ENCODE peak calls at places on chromosomes 5 and 9, in four cellular contexts. H is CD4-positive, alpha-beta memory T cell; X is trophoblast cell; C is right atrium auricular region. R is an unnamed sample.

GRCh38 chr5:27130587-27130986 is 92.2 kb upstream of the CDH9 start:
- DNase-seq in C (no peak), H (no peak), X (no peak), R (no peak)

GRCh38 chr5:10310073-10310779 is 2.5 kb upstream of the CMBL start:
- DNase-seq in H (no peak), C (no peak), X (peak), R (no peak)

GRCh38 chr5:131720714-131721113 is 76.1 kb downstream of the FNIP1 start:
- DNase-seq in X (no peak), H (no peak), C (no peak), R (no peak)

GRCh38 chr5:139708877-139709586 is 60.9 kb downstream of the CXXC5 start:
- DNase-seq in X (peak), H (no peak), C (no peak), R (peak)

GRCh38 chr5:127878174-127878750 is 175.1 kb downstream of the CCDC192 start:
- DNase-seq in C (no peak), H (no peak), X (peak), R (no peak)

GRCh38 chr9:68750786-68751185 is 45.7 kb downstream of the PIP5K1B start:
- DNase-seq in X (peak), C (no peak), H (no peak), R (no peak)

GRCh38 chr5:80165430-80165829 is 90.4 kb downstream of the SERINC5 start:
- DNase-seq in H (no peak), C (no peak), X (no peak), R (no peak)

GRCh38 chr5:169263591-169263990 is 37.3 kb downstream of the SLIT3 start:
- DNase-seq in H (no peak), C (no peak), X (no peak), R (no peak)

GRCh38 chr9:34562136-34562745 is 27.3 kb downstream of the CNTFR start:
- DNase-seq in X (no peak), C (no peak), H (no peak), R (no peak)

GRCh38 chr5:178325311-178326053 is 92.9 kb upstream of the PHYKPL start:
- DNase-seq in H (no peak), C (no peak), X (no peak), R (no peak)

GRCh38 chr9:70601000-70601929 is 186.8 kb upstream of the KLF9 start:
- DNase-seq in H (no peak), C (peak), X (no peak), R (peak)

GRCh38 chr5:31809037-31809910 is 170.3 kb downstream of the PDZD2 start:
- DNase-seq in C (peak), H (no peak), X (peak), R (no peak)

GRCh38 chr9:69919461-69920061 is 98.9 kb downstream of the CFAP95 start:
- DNase-seq in C (no peak), H (no peak), X (peak), R (no peak)

GRCh38 chr5:171749365-171749764 is 36.3 kb upstream of the SMIM23 start:
- DNase-seq in H (no peak), C (no peak), X (no peak), R (no peak)

GRCh38 chr9:15115041-15115440 is 192.0 kb downstream of the TTC39B start:
- DNase-seq in C (no peak), X (no peak), H (no peak), R (no peak)

GRCh38 chr5:105563842-105564241 is 2001.3 kb upstream of the NUDT12 start:
- DNase-seq in H (no peak), C (no peak), X (no peak), R (no peak)

GRCh38 chr9:85213650-85214607 is 527.8 kb downstream of the AGTPBP1 start:
- DNase-seq in H (no peak), C (no peak), X (no peak), R (no peak)

GRCh38 chr5:1497795-1498622 is 25.8 kb downstream of the LPCAT1 start:
- DNase-seq in X (no peak), C (no peak), H (no peak), R (no peak)

GRCh38 chr5:133366438-133366837 is 245.9 kb downstream of the FSTL4 start:
- DNase-seq in X (no peak), C (peak), H (no peak), R (no peak)

GRCh38 chr5:153551537-153552079 is 61.1 kb downstream of the GRIA1 start:
- DNase-seq in X (no peak), C (no peak), H (no peak), R (no peak)

GRCh38 chr5:137792291-137792690 is 38.1 kb upstream of the HNRNPA0 start:
- DNase-seq in X (no peak), C (no peak), H (no peak), R (no peak)

GRCh38 chr5:76379316-76379715 is 23.8 kb upstream of the IQGAP2 start:
- DNase-seq in H (no peak), C (no peak), X (no peak), R (no peak)

GRCh38 chr5:65873181-65873580 is 53.2 kb upstream of the ERBIN start:
- DNase-seq in H (no peak), C (no peak), X (no peak), R (no peak)

GRCh38 chr9:26313108-26313507 is 579.5 kb downstream of the CAAP1 start:
- DNase-seq in H (no peak), X (no peak), C (no peak), R (no peak)

GRCh38 chr9:20220286-20220685 is 402.0 kb downstream of the MLLT3 start:
- DNase-seq in X (no peak), C (no peak), H (no peak), R (no peak)

GRCh38 chr5:135008981-135009735 is 24.9 kb downstream of the PITX1 start:
- DNase-seq in X (peak), H (no peak), C (no peak), R (peak)

GRCh38 chr5:101024299-101024698 is 121.2 kb upstream of the ST8SIA4 start:
- DNase-seq in C (no peak), H (no peak), X (no peak), R (no peak)

GRCh38 chr5:133708451-133708850 is 96.1 kb upstream of the FSTL4 start:
- DNase-seq in X (no peak), C (no peak), H (no peak), R (no peak)

GRCh38 chr5:10866913-10867312 is 105.9 kb upstream of the DAP start:
- DNase-seq in X (no peak), C (no peak), H (no peak), R (no peak)

GRCh38 chr5:35151151-35151920 is 79.0 kb downstream of the PRLR start:
- DNase-seq in H (no peak), X (no peak), C (no peak), R (no peak)

GRCh38 chr5:170752257-170753215 is 31.0 kb upstream of the GABRP start:
- DNase-seq in X (no peak), H (no peak), C (no peak), R (no peak)

GRCh38 chr9:118522093-118523028 is 818.2 kb downstream of the TLR4 start:
- DNase-seq in C (no peak), H (no peak), X (peak), R (no peak)

GRCh38 chr9:105333076-105333475 is 88.6 kb downstream of the SLC44A1 start:
- DNase-seq in X (no peak), C (no peak), H (no peak), R (no peak)

GRCh38 chr9:126347911-126348760 is 21.5 kb downstream of the MVB12B start:
- DNase-seq in X (peak), C (no peak), H (no peak), R (no peak)
- H3K27ac ChIP-seq in X (peak), C (peak), H (no peak), R (no peak)

GRCh38 chr5:61450880-61451279 is 118.8 kb downstream of the ZSWIM6 start:
- DNase-seq in X (no peak), H (no peak), C (no peak), R (no peak)

GRCh38 chr5:61455179-61456006 is 123.3 kb downstream of the ZSWIM6 start:
- DNase-seq in C (no peak), X (no peak), H (no peak), R (no peak)

GRCh38 chr5:61449756-61450155 is 117.7 kb downstream of the ZSWIM6 start:
- DNase-seq in X (no peak), H (no peak), C (no peak), R (no peak)

GRCh38 chr5:61447780-61448495 is 115.9 kb downstream of the ZSWIM6 start:
- DNase-seq in X (no peak), H (no peak), C (no peak), R (no peak)

GRCh38 chr5:61450170-61450815 is 118.2 kb downstream of the ZSWIM6 start:
- DNase-seq in X (peak), C (no peak), H (no peak), R (no peak)
- H3K27ac ChIP-seq in X (no peak), C (peak), H (no peak), R (peak)

DNA sequence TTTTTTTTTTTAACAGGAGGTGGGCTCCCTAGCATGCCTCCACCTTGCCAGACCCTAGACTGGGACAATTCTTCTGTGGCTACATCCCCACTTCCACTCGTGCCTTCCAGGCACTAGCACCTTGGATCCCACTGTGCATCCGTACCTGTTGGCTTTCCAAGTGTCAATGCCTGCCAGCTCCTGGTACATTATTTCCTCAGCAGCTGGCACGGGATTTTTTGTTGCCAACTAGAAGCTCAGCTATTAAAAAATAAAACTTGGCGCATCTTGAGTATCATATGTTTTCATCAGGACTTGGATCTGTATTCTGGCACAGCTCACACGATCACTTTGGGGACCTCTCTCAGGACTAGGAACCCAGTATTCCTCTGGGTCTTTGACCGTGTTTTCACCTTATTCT is 14.6 kb downstream of the CAMK4 start:
- DNase-seq in C (no peak), H (no peak), X (no peak), R (no peak)
- H3K27ac ChIP-seq in C (no peak), H (peak), X (no peak), R (no peak)

GRCh38 chr9:113580041-113580953 is 116.8 kb downstream of the RGS3 start:
- DNase-seq in C (peak), H (peak), X (no peak), R (peak)

GRCh38 chr9:113583511-113584470 is 120.3 kb downstream of the RGS3 start:
- DNase-seq in H (no peak), X (no peak), C (no peak), R (no peak)

GRCh38 chr9:113580954-113581311 is 117.4 kb downstream of the RGS3 start:
- DNase-seq in C (no peak), X (no peak), H (no peak), R (no peak)

GRCh38 chr9:113582698-113583200 is 119.2 kb downstream of the RGS3 start:
- DNase-seq in C (no peak), H (no peak), X (peak), R (no peak)

DNA sequence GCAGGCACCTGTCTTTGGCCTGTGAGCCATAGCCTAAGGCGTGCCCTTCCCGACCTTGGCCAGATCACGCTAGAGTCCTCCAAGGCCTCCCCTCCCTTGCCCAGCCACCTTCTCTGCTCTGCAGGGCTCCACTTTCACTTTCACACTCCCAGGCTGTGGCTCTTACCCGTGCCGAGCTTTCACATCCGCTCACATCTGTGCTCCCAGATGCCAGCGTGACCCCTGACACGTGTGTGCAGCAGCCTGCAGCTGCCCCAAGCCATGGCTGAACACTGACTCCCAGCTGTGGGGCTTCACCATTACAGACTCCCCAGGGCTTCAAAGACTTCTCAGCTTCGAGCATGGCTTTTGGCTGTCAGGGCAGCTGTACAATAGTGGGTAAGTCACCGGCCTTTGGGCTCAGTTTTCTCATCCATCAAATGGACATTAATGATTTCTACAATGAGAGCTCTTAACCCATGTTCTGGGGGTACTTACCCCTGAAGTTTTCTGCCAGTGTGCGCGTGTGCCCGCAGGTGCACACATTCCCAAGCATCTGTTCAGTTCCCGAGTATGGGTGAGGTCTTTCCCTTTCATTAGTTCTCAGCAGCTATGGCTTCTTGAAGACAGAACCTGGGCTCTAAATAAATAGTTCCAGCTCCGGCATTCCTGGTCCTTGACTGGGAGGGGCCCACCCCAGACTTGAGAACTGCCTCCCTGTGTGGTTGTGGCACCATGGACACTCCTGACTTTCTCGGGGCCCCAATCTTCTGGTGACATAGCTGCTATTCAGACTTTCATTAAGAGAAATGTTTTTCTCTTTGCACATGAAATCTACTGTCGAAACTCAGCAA is 118.6 kb downstream of the RGS3 start:
- DNase-seq in C (peak), X (peak), H (peak), R (peak)
- H3K27ac ChIP-seq in C (peak), X (no peak), H (peak), R (peak)

GRCh38 chr5:90613450-90613849 is 54.9 kb downstream of the ADGRV1 start:
- DNase-seq in C (no peak), X (no peak), H (no peak), R (no peak)

GRCh38 chr5:90615355-90615754 is 56.8 kb downstream of the ADGRV1 start:
- DNase-seq in X (no peak), H (no peak), C (no peak), R (no peak)

GRCh38 chr5:90613918-90614504 is 55.4 kb downstream of the ADGRV1 start:
- DNase-seq in H (no peak), C (no peak), X (no peak), R (no peak)

GRCh38 chr5:90612930-90613329 is 54.3 kb downstream of the ADGRV1 start:
- DNase-seq in C (no peak), H (no peak), X (no peak), R (no peak)
- H3K27ac ChIP-seq in C (no peak), H (no peak), X (no peak), R (no peak)

GRCh38 chr5:113047733-113048652 is 71.4 kb downstream of the DCP2 start:
- DNase-seq in X (peak), C (no peak), H (no peak), R (no peak)
- H3K27ac ChIP-seq in X (no peak), C (no peak), H (no peak), R (peak)

R was measured in coronary artery.